ENCODE peak calls at places on chromosomes 6 and 20, in four cellular contexts. One of them, this sample, is unnamed.

GRCh38 chr20:2708073-2708415 is 15.5 kb downstream of the EBF4 start:
- DNase-seq in small intestine: no peak
- DNase-seq in effector memory CD4-positive, alpha-beta T cell: no peak
- DNase-seq in hepatocyte: no peak
- DNase-seq in this sample: no peak

GRCh38 chr20:22339091-22339881 is 245.1 kb downstream of the FOXA2 start:
- DNase-seq in small intestine: peak; percentile 66
- DNase-seq in effector memory CD4-positive, alpha-beta T cell: no peak
- DNase-seq in hepatocyte: peak; percentile 87
- DNase-seq in this sample: peak; percentile 18

GRCh38 chr20:44615169-44615791 is 32.9 kb downstream of the PKIG start:
- DNase-seq in small intestine: no peak
- DNase-seq in effector memory CD4-positive, alpha-beta T cell: no peak
- DNase-seq in hepatocyte: no peak
- DNase-seq in this sample: no peak

GRCh38 chr6:16832721-16833120 is 71.5 kb upstream of the ATXN1 start:
- DNase-seq in small intestine: no peak
- DNase-seq in effector memory CD4-positive, alpha-beta T cell: no peak
- DNase-seq in hepatocyte: no peak
- DNase-seq in this sample: no peak

GRCh38 chr6:139371421-139372253 is 2.8 kb downstream of the CITED2 start:
- DNase-seq in small intestine: no peak
- DNase-seq in effector memory CD4-positive, alpha-beta T cell: no peak
- DNase-seq in hepatocyte: no peak
- DNase-seq in this sample: no peak

GRCh38 chr6:128519132-128519930 is 1.1 kb downstream of the PTPRK start:
- DNase-seq in small intestine: peak; percentile 61
- DNase-seq in effector memory CD4-positive, alpha-beta T cell: no peak
- DNase-seq in hepatocyte: peak; percentile 81
- DNase-seq in this sample: no peak

GRCh38 chr20:62332421-62332820 is 29.6 kb downstream of the ADRM1 start:
- DNase-seq in small intestine: no peak
- DNase-seq in effector memory CD4-positive, alpha-beta T cell: no peak
- DNase-seq in hepatocyte: no peak
- DNase-seq in this sample: no peak

GRCh38 chr6:150712502-150713252 is 113.0 kb downstream of the PLEKHG1 start:
- DNase-seq in small intestine: no peak
- DNase-seq in effector memory CD4-positive, alpha-beta T cell: no peak
- DNase-seq in hepatocyte: no peak
- DNase-seq in this sample: no peak

GRCh38 chr6:15476631-15477380 is 186.0 kb downstream of the DTNBP1 start:
- DNase-seq in small intestine: no peak
- DNase-seq in effector memory CD4-positive, alpha-beta T cell: no peak
- DNase-seq in hepatocyte: no peak
- DNase-seq in this sample: no peak
- H3K4me1 ChIP-seq in small intestine: no peaks in the 10 kb centered on the region
- H3K4me1 ChIP-seq in effector memory CD4-positive, alpha-beta T cell: no peaks in the 10 kb centered on the region
- H3K4me1 ChIP-seq in hepatocyte: peaks cover 3% of the 10 kb centered on the region
- H3K4me1 ChIP-seq in this sample: no peaks in the 10 kb centered on the region

DNA sequence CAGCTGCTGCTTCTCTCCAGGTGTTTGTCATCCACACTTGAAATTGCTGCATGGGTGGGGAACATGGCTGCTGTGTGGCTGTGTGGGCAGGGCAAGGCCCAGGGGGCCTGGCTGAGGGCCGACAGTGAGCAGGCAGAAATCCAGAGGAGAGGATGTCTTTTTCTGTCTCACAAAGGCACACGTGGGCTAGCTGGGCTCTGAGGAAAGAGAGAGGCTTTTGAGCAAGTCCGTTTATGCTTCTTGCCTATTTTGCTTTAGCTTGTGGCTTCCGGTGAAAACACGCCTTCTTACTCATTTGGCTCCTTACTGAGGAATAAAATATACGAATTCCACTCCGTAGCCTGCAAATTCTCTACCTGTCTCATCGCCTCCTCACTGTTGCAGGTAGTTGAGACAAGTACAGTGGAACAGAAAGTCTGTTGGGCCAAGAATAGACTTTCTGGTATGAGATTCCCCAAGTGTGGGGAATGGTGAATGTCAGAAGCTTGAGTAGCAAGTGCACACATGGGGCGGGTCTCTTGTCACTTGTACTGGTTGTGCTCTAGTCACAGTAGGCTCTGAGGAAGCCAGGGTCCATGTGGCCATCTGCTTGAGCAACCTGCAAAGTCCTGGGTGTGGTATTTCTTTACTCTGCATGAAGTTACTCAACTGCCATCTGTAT is 28.4 kb downstream of the WRNIP1 start:
- DNase-seq in small intestine: peak; percentile 81
- DNase-seq in effector memory CD4-positive, alpha-beta T cell: no peak
- DNase-seq in hepatocyte: peak; percentile 56
- DNase-seq in this sample: peak; percentile 29
- H3K27ac ChIP-seq in small intestine: no peak overlapping the region
- H3K27ac ChIP-seq in effector memory CD4-positive, alpha-beta T cell: peak overlapping the region; percentile 15
- H3K27ac ChIP-seq in hepatocyte: peak overlapping the region; percentile 54
- H3K27ac ChIP-seq in this sample: peak overlapping the region; percentile 27

GRCh38 chr20:4036351-4036750 is 21.0 kb upstream of the RNF24 start:
- DNase-seq in small intestine: no peak
- DNase-seq in effector memory CD4-positive, alpha-beta T cell: no peak
- DNase-seq in hepatocyte: no peak
- DNase-seq in this sample: no peak

GRCh38 chr20:4041748-4042411 is 26.5 kb upstream of the RNF24 start:
- DNase-seq in small intestine: peak; percentile 99
- DNase-seq in effector memory CD4-positive, alpha-beta T cell: no peak
- DNase-seq in hepatocyte: peak; percentile 92
- DNase-seq in this sample: no peak

GRCh38 chr20:4038676-4039075 is 23.3 kb upstream of the RNF24 start:
- DNase-seq in small intestine: no peak
- DNase-seq in effector memory CD4-positive, alpha-beta T cell: no peak
- DNase-seq in hepatocyte: no peak
- DNase-seq in this sample: no peak

GRCh38 chr20:4040283-4041179 is 25.2 kb upstream of the RNF24 start:
- DNase-seq in small intestine: peak; percentile 90
- DNase-seq in effector memory CD4-positive, alpha-beta T cell: no peak
- DNase-seq in hepatocyte: no peak
- DNase-seq in this sample: no peak

DNA sequence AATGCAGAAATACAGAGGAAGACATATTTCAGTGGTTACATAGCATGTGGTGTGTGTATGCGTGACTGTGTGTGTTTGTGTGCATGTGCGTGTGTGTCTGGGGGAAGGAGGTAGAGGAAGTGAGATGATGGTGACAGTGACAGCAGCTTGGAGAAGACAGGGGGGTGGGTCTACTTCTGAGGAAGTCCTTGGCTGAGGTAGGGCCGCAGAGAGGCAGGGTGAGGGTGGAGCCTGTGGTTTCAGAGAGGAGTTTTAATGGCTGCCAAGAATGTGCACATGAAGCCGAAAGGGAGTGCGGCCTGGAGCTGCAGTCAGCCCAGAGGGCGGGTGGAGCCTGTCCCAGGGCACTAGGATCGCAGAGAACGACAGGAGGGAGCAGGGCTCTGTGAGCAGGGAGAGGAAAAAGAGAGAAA is 22.7 kb upstream of the RNF24 start:
- DNase-seq in small intestine: peak; percentile 64
- DNase-seq in effector memory CD4-positive, alpha-beta T cell: peak; percentile 72
- DNase-seq in hepatocyte: peak; percentile 71
- DNase-seq in this sample: peak; percentile 51
- H3K4me1 ChIP-seq in small intestine: peaks cover 4% of the 10 kb centered on the region
- H3K4me1 ChIP-seq in effector memory CD4-positive, alpha-beta T cell: peaks cover 13% of the 10 kb centered on the region
- H3K4me1 ChIP-seq in hepatocyte: peaks cover 20% of the 10 kb centered on the region
- H3K4me1 ChIP-seq in this sample: peaks cover 18% of the 10 kb centered on the region

GRCh38 chr6:41049548-41049947 is 3.5 kb upstream of the APOBEC2 start:
- DNase-seq in small intestine: no peak
- DNase-seq in effector memory CD4-positive, alpha-beta T cell: no peak
- DNase-seq in hepatocyte: peak; percentile 48
- DNase-seq in this sample: no peak
- H3K27ac ChIP-seq in small intestine: no peak overlapping the region
- H3K27ac ChIP-seq in effector memory CD4-positive, alpha-beta T cell: no peak overlapping the region
- H3K27ac ChIP-seq in hepatocyte: peak overlapping the region; percentile 72
- H3K27ac ChIP-seq in this sample: no peak overlapping the region

GRCh38 chr6:156824142-156824541 is 47.0 kb downstream of the ARID1B start:
- DNase-seq in small intestine: no peak
- DNase-seq in effector memory CD4-positive, alpha-beta T cell: no peak
- DNase-seq in hepatocyte: no peak
- DNase-seq in this sample: no peak
- H3K4me1 ChIP-seq in small intestine: peaks cover 10% of the 10 kb centered on the region
- H3K4me1 ChIP-seq in effector memory CD4-positive, alpha-beta T cell: peaks cover 20% of the 10 kb centered on the region
- H3K4me1 ChIP-seq in hepatocyte: peaks cover 10% of the 10 kb centered on the region
- H3K4me1 ChIP-seq in this sample: peaks cover 24% of the 10 kb centered on the region

DNA sequence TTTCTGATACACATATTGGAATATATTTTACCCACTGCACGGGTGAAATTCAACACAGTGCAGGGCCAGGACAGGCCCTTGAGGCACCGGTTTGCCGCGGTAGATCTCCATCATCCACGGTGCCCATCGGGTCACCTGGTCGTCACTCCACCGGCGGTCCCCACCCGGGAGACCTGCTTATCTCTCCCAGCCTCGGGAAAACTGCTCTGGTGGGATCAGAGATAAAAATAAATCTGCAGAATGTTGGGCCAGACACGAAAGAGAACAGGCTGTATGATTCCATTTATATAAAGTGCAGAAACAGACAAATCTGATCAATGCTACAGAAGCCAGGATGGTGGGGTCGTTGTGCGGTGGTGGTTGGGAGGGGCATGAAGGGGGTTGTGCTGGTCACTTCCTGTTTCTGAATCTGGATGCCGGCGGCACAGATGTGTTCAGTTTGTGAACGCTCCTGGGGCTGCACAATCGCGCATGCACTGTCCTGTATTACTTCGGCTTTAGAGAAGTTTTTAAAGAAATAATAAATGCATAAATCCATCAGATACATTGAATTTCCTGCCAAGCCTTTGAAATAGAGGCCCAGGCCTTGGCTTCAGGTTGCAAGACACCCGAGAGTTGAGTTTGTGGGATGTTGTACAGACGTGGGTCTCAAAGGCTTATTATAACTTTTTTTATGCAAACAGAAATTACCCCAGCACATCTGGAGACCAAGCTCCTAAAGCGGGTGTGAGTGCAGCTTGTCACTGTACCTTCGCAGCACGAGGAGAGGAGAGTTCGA is 54.3 kb downstream of the ANKRD60 start:
- DNase-seq in small intestine: no peak
- DNase-seq in effector memory CD4-positive, alpha-beta T cell: no peak
- DNase-seq in hepatocyte: peak; percentile 19
- DNase-seq in this sample: no peak
- H3K27ac ChIP-seq in small intestine: no peak overlapping the region
- H3K27ac ChIP-seq in effector memory CD4-positive, alpha-beta T cell: no peak overlapping the region
- H3K27ac ChIP-seq in hepatocyte: peak overlapping the region; percentile 79
- H3K27ac ChIP-seq in this sample: no peak overlapping the region

GRCh38 chr20:10560681-10561080 is 113.1 kb downstream of the JAG1 start:
- DNase-seq in small intestine: no peak
- DNase-seq in effector memory CD4-positive, alpha-beta T cell: no peak
- DNase-seq in hepatocyte: no peak
- DNase-seq in this sample: no peak

GRCh38 chr20:10557685-10558084 is 116.1 kb downstream of the JAG1 start:
- DNase-seq in small intestine: no peak
- DNase-seq in effector memory CD4-positive, alpha-beta T cell: no peak
- DNase-seq in hepatocyte: no peak
- DNase-seq in this sample: no peak

GRCh38 chr20:10556519-10557083 is 117.2 kb downstream of the JAG1 start:
- DNase-seq in small intestine: no peak
- DNase-seq in effector memory CD4-positive, alpha-beta T cell: no peak
- DNase-seq in hepatocyte: no peak
- DNase-seq in this sample: no peak

GRCh38 chr20:10559266-10559665 is 114.5 kb downstream of the JAG1 start:
- DNase-seq in small intestine: no peak
- DNase-seq in effector memory CD4-positive, alpha-beta T cell: no peak
- DNase-seq in hepatocyte: no peak
- DNase-seq in this sample: no peak

GRCh38 chr20:10558635-10559187 is 115.1 kb downstream of the JAG1 start:
- DNase-seq in small intestine: no peak
- DNase-seq in effector memory CD4-positive, alpha-beta T cell: no peak
- DNase-seq in hepatocyte: no peak
- DNase-seq in this sample: peak; percentile 45
- H3K4me1 ChIP-seq in small intestine: no peaks in the 10 kb centered on the region
- H3K4me1 ChIP-seq in effector memory CD4-positive, alpha-beta T cell: no peaks in the 10 kb centered on the region
- H3K4me1 ChIP-seq in hepatocyte: peaks cover 19% of the 10 kb centered on the region
- H3K4me1 ChIP-seq in this sample: no peaks in the 10 kb centered on the region

DNA sequence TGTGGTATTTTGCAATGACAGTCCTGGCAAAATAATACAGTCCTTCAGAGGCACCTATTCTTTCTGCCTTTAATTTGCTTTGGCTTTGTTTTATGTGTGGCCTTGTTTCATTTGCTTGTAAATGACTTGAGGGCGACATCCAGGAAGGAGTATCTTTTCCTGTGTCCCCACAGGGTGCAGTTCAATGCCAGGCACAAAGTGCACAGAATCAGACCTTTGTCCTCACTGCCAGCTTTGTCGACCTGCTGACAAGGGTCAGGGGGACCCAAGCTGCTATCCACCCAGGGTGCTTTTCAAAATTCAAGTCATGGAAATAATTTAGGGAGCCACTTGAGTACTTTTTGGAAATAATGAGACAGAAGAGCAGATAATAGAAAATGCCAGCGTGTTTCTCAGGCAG is 37.0 kb upstream of the CDKN1A start:
- DNase-seq in small intestine: peak; percentile 88
- DNase-seq in effector memory CD4-positive, alpha-beta T cell: no peak
- DNase-seq in hepatocyte: no peak
- DNase-seq in this sample: no peak
- H3K27ac ChIP-seq in small intestine: peak overlapping the region; percentile 74
- H3K27ac ChIP-seq in effector memory CD4-positive, alpha-beta T cell: no peak overlapping the region
- H3K27ac ChIP-seq in hepatocyte: no peak overlapping the region
- H3K27ac ChIP-seq in this sample: no peak overlapping the region

GRCh38 chr20:5658897-5659296 is 91.3 kb upstream of the SHLD1 start:
- DNase-seq in small intestine: no peak
- DNase-seq in effector memory CD4-positive, alpha-beta T cell: no peak
- DNase-seq in hepatocyte: peak; percentile 80
- DNase-seq in this sample: peak; percentile 79
- H3K4me1 ChIP-seq in small intestine: no peaks in the 10 kb centered on the region
- H3K4me1 ChIP-seq in effector memory CD4-positive, alpha-beta T cell: peaks cover 5% of the 10 kb centered on the region
- H3K4me1 ChIP-seq in hepatocyte: peaks cover 36% of the 10 kb centered on the region
- H3K4me1 ChIP-seq in this sample: no peaks in the 10 kb centered on the region

This sample was measured in naive thymus-derived CD4-positive, alpha-beta T cell.